ENCODE peak calls at places on chromosomes 13 and 19, in ten cellular contexts. One of them, this sample, is unnamed.

GRCh38 chr13:40770934-40771618 is at the start of gene MRPS31:
- DNase-seq in EL: peak; percentile 95
- DNase-seq in fibroblast of the conjunctiva: peak; percentile 89
- DNase-seq in pancreas: peak; percentile 94
- DNase-seq in stimulated activated CD4-positive, alpha-beta T cell treated with anti-CD3 and anti-CD28 coated beads, TNF-alpha, amount 100 ng/mL, for 48 hours: peak; percentile 93
- DNase-seq in islet precursor cell: peak; percentile 99
- DNase-seq in SK-MEL-5: peak; percentile 93
- DNase-seq in cardiac muscle cell: peak; percentile 98
- DNase-seq in ovary: peak; percentile 94
- DNase-seq in cardiac fibroblast: peak; percentile 96
- DNase-seq in this sample: peak; percentile 91

GRCh38 chr19:1250374-1251232 is 2.2 kb downstream of the MIDN start:
- DNase-seq in EL: peak; percentile 44
- DNase-seq in fibroblast of the conjunctiva: no peak
- DNase-seq in pancreas: peak; percentile 79
- DNase-seq in stimulated activated CD4-positive, alpha-beta T cell treated with anti-CD3 and anti-CD28 coated beads, TNF-alpha, amount 100 ng/mL, for 48 hours: no peak
- DNase-seq in islet precursor cell: peak; percentile 89
- DNase-seq in SK-MEL-5: peak; percentile 48
- DNase-seq in cardiac muscle cell: peak; percentile 87
- DNase-seq in ovary: peak; percentile 78
- DNase-seq in cardiac fibroblast: peak; percentile 65
- DNase-seq in this sample: peak; percentile 66

GRCh38 chr19:11138659-11139526 is 16.7 kb downstream of the SPC24 start:
- DNase-seq in EL: peak; percentile 88
- DNase-seq in fibroblast of the conjunctiva: peak; percentile 70
- DNase-seq in pancreas: peak; percentile 58
- DNase-seq in stimulated activated CD4-positive, alpha-beta T cell treated with anti-CD3 and anti-CD28 coated beads, TNF-alpha, amount 100 ng/mL, for 48 hours: no peak
- DNase-seq in islet precursor cell: peak; percentile 96
- DNase-seq in SK-MEL-5: no peak
- DNase-seq in cardiac muscle cell: peak; percentile 82
- DNase-seq in ovary: peak; percentile 80
- DNase-seq in cardiac fibroblast: peak; percentile 83
- DNase-seq in this sample: peak; percentile 74

GRCh38 chr13:111632906-111633305 is 312.5 kb downstream of the TEX29 start:
- DNase-seq in EL: no peak
- DNase-seq in fibroblast of the conjunctiva: no peak
- DNase-seq in pancreas: no peak
- DNase-seq in stimulated activated CD4-positive, alpha-beta T cell treated with anti-CD3 and anti-CD28 coated beads, TNF-alpha, amount 100 ng/mL, for 48 hours: no peak
- DNase-seq in islet precursor cell: peak; percentile 87
- DNase-seq in SK-MEL-5: no peak
- DNase-seq in cardiac muscle cell: no peak
- DNase-seq in ovary: no peak
- DNase-seq in cardiac fibroblast: no peak
- DNase-seq in this sample: no peak

GRCh38 chr13:33348366-33348765 is 62.8 kb upstream of the STARD13 start:
- DNase-seq in EL: peak; percentile 69
- DNase-seq in fibroblast of the conjunctiva: no peak
- DNase-seq in pancreas: no peak
- DNase-seq in stimulated activated CD4-positive, alpha-beta T cell treated with anti-CD3 and anti-CD28 coated beads, TNF-alpha, amount 100 ng/mL, for 48 hours: no peak
- DNase-seq in islet precursor cell: no peak
- DNase-seq in SK-MEL-5: peak; percentile 58
- DNase-seq in cardiac muscle cell: peak; percentile 23
- DNase-seq in ovary: no peak
- DNase-seq in cardiac fibroblast: peak; percentile 34
- DNase-seq in this sample: no peak

GRCh38 chr19:13315495-13315894 is 165.3 kb downstream of the IER2 start:
- DNase-seq in EL: no peak
- DNase-seq in fibroblast of the conjunctiva: no peak
- DNase-seq in pancreas: no peak
- DNase-seq in stimulated activated CD4-positive, alpha-beta T cell treated with anti-CD3 and anti-CD28 coated beads, TNF-alpha, amount 100 ng/mL, for 48 hours: no peak
- DNase-seq in islet precursor cell: no peak
- DNase-seq in SK-MEL-5: no peak
- DNase-seq in cardiac muscle cell: no peak
- DNase-seq in ovary: no peak
- DNase-seq in cardiac fibroblast: no peak
- DNase-seq in this sample: no peak

GRCh38 chr19:16470541-16470910 is 1.2 kb downstream of the EPS15L1 start:
- DNase-seq in EL: peak; percentile 12
- DNase-seq in fibroblast of the conjunctiva: no peak
- DNase-seq in pancreas: no peak
- DNase-seq in stimulated activated CD4-positive, alpha-beta T cell treated with anti-CD3 and anti-CD28 coated beads, TNF-alpha, amount 100 ng/mL, for 48 hours: no peak
- DNase-seq in islet precursor cell: no peak
- DNase-seq in SK-MEL-5: no peak
- DNase-seq in cardiac muscle cell: peak; percentile 18
- DNase-seq in ovary: no peak
- DNase-seq in cardiac fibroblast: peak; percentile 25
- DNase-seq in this sample: no peak

GRCh38 chr13:79386125-79386822 is 19.8 kb downstream of the RBM26 start:
- DNase-seq in EL: no peak
- DNase-seq in fibroblast of the conjunctiva: no peak
- DNase-seq in pancreas: no peak
- DNase-seq in stimulated activated CD4-positive, alpha-beta T cell treated with anti-CD3 and anti-CD28 coated beads, TNF-alpha, amount 100 ng/mL, for 48 hours: peak; percentile 28
- DNase-seq in islet precursor cell: no peak
- DNase-seq in SK-MEL-5: no peak
- DNase-seq in cardiac muscle cell: no peak
- DNase-seq in ovary: no peak
- DNase-seq in cardiac fibroblast: no peak
- DNase-seq in this sample: no peak

GRCh38 chr13:42393573-42394360 is 121.8 kb downstream of the AKAP11 start:
- DNase-seq in EL: no peak
- DNase-seq in fibroblast of the conjunctiva: no peak
- DNase-seq in pancreas: no peak
- DNase-seq in stimulated activated CD4-positive, alpha-beta T cell treated with anti-CD3 and anti-CD28 coated beads, TNF-alpha, amount 100 ng/mL, for 48 hours: no peak
- DNase-seq in islet precursor cell: no peak
- DNase-seq in SK-MEL-5: no peak
- DNase-seq in cardiac muscle cell: no peak
- DNase-seq in ovary: no peak
- DNase-seq in cardiac fibroblast: no peak
- DNase-seq in this sample: no peak

GRCh38 chr13:79589605-79590511 is 108.9 kb downstream of the NDFIP2 start:
- DNase-seq in EL: peak; percentile 12
- DNase-seq in fibroblast of the conjunctiva: no peak
- DNase-seq in pancreas: no peak
- DNase-seq in stimulated activated CD4-positive, alpha-beta T cell treated with anti-CD3 and anti-CD28 coated beads, TNF-alpha, amount 100 ng/mL, for 48 hours: no peak
- DNase-seq in islet precursor cell: no peak
- DNase-seq in SK-MEL-5: no peak
- DNase-seq in cardiac muscle cell: peak; percentile 49
- DNase-seq in ovary: no peak
- DNase-seq in cardiac fibroblast: peak; percentile 19
- DNase-seq in this sample: no peak

GRCh38 chr19:6516659-6517291 is 14.1 kb upstream of the TNFSF9 start:
- DNase-seq in EL: peak; percentile 84
- DNase-seq in fibroblast of the conjunctiva: peak; percentile 63
- DNase-seq in pancreas: peak; percentile 95
- DNase-seq in stimulated activated CD4-positive, alpha-beta T cell treated with anti-CD3 and anti-CD28 coated beads, TNF-alpha, amount 100 ng/mL, for 48 hours: peak; percentile 97
- DNase-seq in islet precursor cell: peak; percentile 90
- DNase-seq in SK-MEL-5: peak; percentile 87
- DNase-seq in cardiac muscle cell: peak; percentile 91
- DNase-seq in ovary: peak; percentile 86
- DNase-seq in cardiac fibroblast: peak; percentile 84
- DNase-seq in this sample: peak; percentile 40

GRCh38 chr13:112102243-112102642 is 35.3 kb downstream of the SOX1 start:
- DNase-seq in EL: no peak
- DNase-seq in fibroblast of the conjunctiva: no peak
- DNase-seq in pancreas: no peak
- DNase-seq in stimulated activated CD4-positive, alpha-beta T cell treated with anti-CD3 and anti-CD28 coated beads, TNF-alpha, amount 100 ng/mL, for 48 hours: no peak
- DNase-seq in islet precursor cell: no peak
- DNase-seq in SK-MEL-5: peak; percentile 43
- DNase-seq in cardiac muscle cell: no peak
- DNase-seq in ovary: no peak
- DNase-seq in cardiac fibroblast: no peak
- DNase-seq in this sample: no peak

GRCh38 chr19:39171479-39172465 is 25.0 kb upstream of the NCCRP1 start:
- DNase-seq in EL: no peak
- DNase-seq in fibroblast of the conjunctiva: no peak
- DNase-seq in pancreas: no peak
- DNase-seq in stimulated activated CD4-positive, alpha-beta T cell treated with anti-CD3 and anti-CD28 coated beads, TNF-alpha, amount 100 ng/mL, for 48 hours: no peak
- DNase-seq in islet precursor cell: no peak
- DNase-seq in SK-MEL-5: no peak
- DNase-seq in cardiac muscle cell: no peak
- DNase-seq in ovary: no peak
- DNase-seq in cardiac fibroblast: no peak
- DNase-seq in this sample: no peak

GRCh38 chr13:75418997-75419396 is 63.0 kb downstream of the TBC1D4 start:
- DNase-seq in EL: no peak
- DNase-seq in fibroblast of the conjunctiva: no peak
- DNase-seq in pancreas: no peak
- DNase-seq in stimulated activated CD4-positive, alpha-beta T cell treated with anti-CD3 and anti-CD28 coated beads, TNF-alpha, amount 100 ng/mL, for 48 hours: no peak
- DNase-seq in islet precursor cell: no peak
- DNase-seq in SK-MEL-5: no peak
- DNase-seq in cardiac muscle cell: peak; percentile 71
- DNase-seq in ovary: no peak
- DNase-seq in cardiac fibroblast: peak; percentile 42
- DNase-seq in this sample: no peak

GRCh38 chr19:5149508-5149907 is 180.6 kb downstream of the KDM4B start:
- DNase-seq in EL: no peak
- DNase-seq in fibroblast of the conjunctiva: no peak
- DNase-seq in pancreas: peak; percentile 20
- DNase-seq in stimulated activated CD4-positive, alpha-beta T cell treated with anti-CD3 and anti-CD28 coated beads, TNF-alpha, amount 100 ng/mL, for 48 hours: no peak
- DNase-seq in islet precursor cell: no peak
- DNase-seq in SK-MEL-5: no peak
- DNase-seq in cardiac muscle cell: no peak
- DNase-seq in ovary: no peak
- DNase-seq in cardiac fibroblast: no peak
- DNase-seq in this sample: no peak

GRCh38 chr13:112955271-112955937 is 13.6 kb upstream of the MCF2L start:
- DNase-seq in EL: no peak
- DNase-seq in fibroblast of the conjunctiva: no peak
- DNase-seq in pancreas: no peak
- DNase-seq in stimulated activated CD4-positive, alpha-beta T cell treated with anti-CD3 and anti-CD28 coated beads, TNF-alpha, amount 100 ng/mL, for 48 hours: no peak
- DNase-seq in islet precursor cell: no peak
- DNase-seq in SK-MEL-5: no peak
- DNase-seq in cardiac muscle cell: no peak
- DNase-seq in ovary: peak; percentile 2
- DNase-seq in cardiac fibroblast: no peak
- DNase-seq in this sample: no peak

GRCh38 chr19:56309511-56310185 is 5.0 kb downstream of the ZSCAN5A start:
- DNase-seq in EL: peak; percentile 45
- DNase-seq in fibroblast of the conjunctiva: no peak
- DNase-seq in pancreas: peak; percentile 48
- DNase-seq in stimulated activated CD4-positive, alpha-beta T cell treated with anti-CD3 and anti-CD28 coated beads, TNF-alpha, amount 100 ng/mL, for 48 hours: peak; percentile 46
- DNase-seq in islet precursor cell: peak; percentile 79
- DNase-seq in SK-MEL-5: peak; percentile 60
- DNase-seq in cardiac muscle cell: peak; percentile 58
- DNase-seq in ovary: no peak
- DNase-seq in cardiac fibroblast: peak; percentile 61
- DNase-seq in this sample: peak; percentile 59

GRCh38 chr19:45848922-45849321 is 14.0 kb downstream of the SYMPK start:
- DNase-seq in EL: no peak
- DNase-seq in fibroblast of the conjunctiva: no peak
- DNase-seq in pancreas: no peak
- DNase-seq in stimulated activated CD4-positive, alpha-beta T cell treated with anti-CD3 and anti-CD28 coated beads, TNF-alpha, amount 100 ng/mL, for 48 hours: no peak
- DNase-seq in islet precursor cell: peak; percentile 40
- DNase-seq in SK-MEL-5: peak; percentile 30
- DNase-seq in cardiac muscle cell: peak; percentile 11
- DNase-seq in ovary: no peak
- DNase-seq in cardiac fibroblast: peak; percentile 17
- DNase-seq in this sample: no peak

GRCh38 chr19:49809155-49809986 is 3.7 kb downstream of the FUZ start:
- DNase-seq in EL: peak; percentile 37
- DNase-seq in fibroblast of the conjunctiva: no peak
- DNase-seq in pancreas: peak; percentile 80
- DNase-seq in stimulated activated CD4-positive, alpha-beta T cell treated with anti-CD3 and anti-CD28 coated beads, TNF-alpha, amount 100 ng/mL, for 48 hours: peak; percentile 31
- DNase-seq in islet precursor cell: peak; percentile 72
- DNase-seq in SK-MEL-5: peak; percentile 52
- DNase-seq in cardiac muscle cell: no peak
- DNase-seq in ovary: no peak
- DNase-seq in cardiac fibroblast: no peak
- DNase-seq in this sample: no peak

GRCh38 chr19:16361254-16361653 is 36.6 kb downstream of the KLF2 start:
- DNase-seq in EL: no peak
- DNase-seq in fibroblast of the conjunctiva: no peak
- DNase-seq in pancreas: no peak
- DNase-seq in stimulated activated CD4-positive, alpha-beta T cell treated with anti-CD3 and anti-CD28 coated beads, TNF-alpha, amount 100 ng/mL, for 48 hours: no peak
- DNase-seq in islet precursor cell: no peak
- DNase-seq in SK-MEL-5: no peak
- DNase-seq in cardiac muscle cell: no peak
- DNase-seq in ovary: no peak
- DNase-seq in cardiac fibroblast: no peak
- DNase-seq in this sample: no peak

GRCh38 chr13:97122381-97122996 is 99.6 kb upstream of the MBNL2 start:
- DNase-seq in EL: peak; percentile 70
- DNase-seq in fibroblast of the conjunctiva: no peak
- DNase-seq in pancreas: no peak
- DNase-seq in stimulated activated CD4-positive, alpha-beta T cell treated with anti-CD3 and anti-CD28 coated beads, TNF-alpha, amount 100 ng/mL, for 48 hours: no peak
- DNase-seq in islet precursor cell: peak; percentile 10
- DNase-seq in SK-MEL-5: peak; percentile 94
- DNase-seq in cardiac muscle cell: peak; percentile 78
- DNase-seq in ovary: no peak
- DNase-seq in cardiac fibroblast: peak; percentile 83
- DNase-seq in this sample: peak; percentile 69

GRCh38 chr19:35828694-35829301 is 16.2 kb upstream of the PRODH2 start:
- DNase-seq in EL: peak; percentile 51
- DNase-seq in fibroblast of the conjunctiva: peak; percentile 14
- DNase-seq in pancreas: no peak
- DNase-seq in stimulated activated CD4-positive, alpha-beta T cell treated with anti-CD3 and anti-CD28 coated beads, TNF-alpha, amount 100 ng/mL, for 48 hours: peak; percentile 38
- DNase-seq in islet precursor cell: peak; percentile 85
- DNase-seq in SK-MEL-5: peak; percentile 66
- DNase-seq in cardiac muscle cell: peak; percentile 77
- DNase-seq in ovary: peak; percentile 70
- DNase-seq in cardiac fibroblast: peak; percentile 66
- DNase-seq in this sample: peak; percentile 47

GRCh38 chr13:95298169-95298940 is 2.9 kb downstream of the ABCC4 start:
- DNase-seq in EL: no peak
- DNase-seq in fibroblast of the conjunctiva: no peak
- DNase-seq in pancreas: no peak
- DNase-seq in stimulated activated CD4-positive, alpha-beta T cell treated with anti-CD3 and anti-CD28 coated beads, TNF-alpha, amount 100 ng/mL, for 48 hours: no peak
- DNase-seq in islet precursor cell: no peak
- DNase-seq in SK-MEL-5: no peak
- DNase-seq in cardiac muscle cell: no peak
- DNase-seq in ovary: no peak
- DNase-seq in cardiac fibroblast: no peak
- DNase-seq in this sample: peak; percentile 5

GRCh38 chr19:5281588-5281987 is 59.0 kb downstream of the PTPRS start:
- DNase-seq in EL: no peak
- DNase-seq in fibroblast of the conjunctiva: no peak
- DNase-seq in pancreas: no peak
- DNase-seq in stimulated activated CD4-positive, alpha-beta T cell treated with anti-CD3 and anti-CD28 coated beads, TNF-alpha, amount 100 ng/mL, for 48 hours: no peak
- DNase-seq in islet precursor cell: no peak
- DNase-seq in SK-MEL-5: no peak
- DNase-seq in cardiac muscle cell: peak; percentile 57
- DNase-seq in ovary: peak; percentile 63
- DNase-seq in cardiac fibroblast: no peak
- DNase-seq in this sample: no peak

GRCh38 chr13:51246411-51247298 is 24.5 kb downstream of the FAM124A start:
- DNase-seq in EL: no peak
- DNase-seq in fibroblast of the conjunctiva: no peak
- DNase-seq in pancreas: no peak
- DNase-seq in stimulated activated CD4-positive, alpha-beta T cell treated with anti-CD3 and anti-CD28 coated beads, TNF-alpha, amount 100 ng/mL, for 48 hours: no peak
- DNase-seq in islet precursor cell: no peak
- DNase-seq in SK-MEL-5: no peak
- DNase-seq in cardiac muscle cell: no peak
- DNase-seq in ovary: no peak
- DNase-seq in cardiac fibroblast: no peak
- DNase-seq in this sample: no peak

GRCh38 chr13:113224486-113224885 is 15.1 kb downstream of the CUL4A start:
- DNase-seq in EL: no peak
- DNase-seq in fibroblast of the conjunctiva: no peak
- DNase-seq in pancreas: no peak
- DNase-seq in stimulated activated CD4-positive, alpha-beta T cell treated with anti-CD3 and anti-CD28 coated beads, TNF-alpha, amount 100 ng/mL, for 48 hours: no peak
- DNase-seq in islet precursor cell: no peak
- DNase-seq in SK-MEL-5: no peak
- DNase-seq in cardiac muscle cell: no peak
- DNase-seq in ovary: no peak
- DNase-seq in cardiac fibroblast: no peak
- DNase-seq in this sample: no peak

GRCh38 chr19:36986131-36986530 is 70.0 kb downstream of the ZNF568 start:
- DNase-seq in EL: no peak
- DNase-seq in fibroblast of the conjunctiva: no peak
- DNase-seq in pancreas: no peak
- DNase-seq in stimulated activated CD4-positive, alpha-beta T cell treated with anti-CD3 and anti-CD28 coated beads, TNF-alpha, amount 100 ng/mL, for 48 hours: no peak
- DNase-seq in islet precursor cell: no peak
- DNase-seq in SK-MEL-5: no peak
- DNase-seq in cardiac muscle cell: no peak
- DNase-seq in ovary: no peak
- DNase-seq in cardiac fibroblast: no peak
- DNase-seq in this sample: no peak

GRCh38 chr13:33999830-34000605 is 182.1 kb downstream of the RFC3 start:
- DNase-seq in EL: no peak
- DNase-seq in fibroblast of the conjunctiva: no peak
- DNase-seq in pancreas: no peak
- DNase-seq in stimulated activated CD4-positive, alpha-beta T cell treated with anti-CD3 and anti-CD28 coated beads, TNF-alpha, amount 100 ng/mL, for 48 hours: no peak
- DNase-seq in islet precursor cell: no peak
- DNase-seq in SK-MEL-5: no peak
- DNase-seq in cardiac muscle cell: no peak
- DNase-seq in ovary: no peak
- DNase-seq in cardiac fibroblast: no peak
- DNase-seq in this sample: no peak

This sample was measured in dermis microvascular lymphatic vessel endothelial cell.